ENCODE peak calls at places on chromosomes 1 and 21, in five cellular contexts. J is LoVo; U is ELF-1; F is stimulated activated CD4-positive, alpha-beta T cell treated with anti-CD3 and anti-CD28 coated beads, Interleukin-1b, Interleukin-23, amount 100 ng/mL, for 48 hours; O is fibroblast of pulmonary artery. Z is an unnamed sample.

GRCh38 chr21:39117571-39117970 is 65.7 kb downstream of the PSMG1 start:
- DNase-seq in J (no peak), U (no peak), F (no peak), O (no peak), Z (no peak)

GRCh38 chr1:241600496-241600901 is 39.7 kb downstream of the CHML start:
- DNase-seq in J (no peak), U (no peak), F (no peak), O (no peak), Z (no peak)

GRCh38 chr1:219367496-219367895 is 193.8 kb downstream of the LYPLAL1 start:
- DNase-seq in J (no peak), U (no peak), F (no peak), O (no peak), Z (no peak)

GRCh38 chr1:74767490-74767889 is 34.5 kb downstream of the TYW3 start:
- DNase-seq in J (no peak), U (peak), F (peak), O (peak), Z (no peak)

GRCh38 chr1:22142315-22143064 is 407 bp downstream of the WNT4 start:
- DNase-seq in J (peak), U (peak), F (no peak), O (no peak), Z (peak)

GRCh38 chr1:77540501-77541161 is 141.8 kb downstream of the ZZZ3 start:
- DNase-seq in J (no peak), U (no peak), F (no peak), O (peak), Z (no peak)

GRCh38 chr21:45991606-45992301 is 10.2 kb downstream of the COL6A1 start:
- DNase-seq in J (no peak), U (no peak), F (no peak), O (no peak), Z (no peak)

GRCh38 chr1:152036316-152037216 is at the start of gene S100A11:
- DNase-seq in J (peak), U (peak), F (peak), O (peak), Z (peak)

GRCh38 chr1:118660769-118661168 is 327.4 kb downstream of the TBX15 start:
- DNase-seq in J (no peak), U (no peak), F (no peak), O (no peak), Z (no peak)

GRCh38 chr1:66464356-66464755 is 69.6 kb upstream of the SGIP1 start:
- DNase-seq in J (no peak), U (no peak), F (no peak), O (no peak), Z (no peak)

GRCh38 chr1:44547837-44548236 is 126.4 kb downstream of the TMEM53 start:
- DNase-seq in J (no peak), U (no peak), F (no peak), O (no peak), Z (no peak)

GRCh38 chr21:35511298-35512162 is 462.4 kb upstream of the RUNX1 start:
- DNase-seq in J (peak), U (no peak), F (no peak), O (peak), Z (no peak)

GRCh38 chr1:207822602-207823451 is 71.0 kb downstream of the CD46 start:
- DNase-seq in J (no peak), U (peak), F (peak), O (no peak), Z (no peak)

GRCh38 chr1:3529099-3529729 is 74.7 kb downstream of the ARHGEF16 start:
- DNase-seq in J (no peak), U (no peak), F (no peak), O (no peak), Z (no peak)

GRCh38 chr1:158506369-158506987 is 34.5 kb downstream of the OR10R2 start:
- DNase-seq in J (no peak), U (peak), F (peak), O (peak), Z (peak)

GRCh38 chr1:225468270-225469020 is 40.6 kb upstream of the LBR start:
- DNase-seq in J (no peak), U (no peak), F (no peak), O (no peak), Z (no peak)

GRCh38 chr1:3468236-3469103 is 14.0 kb downstream of the ARHGEF16 start:
- DNase-seq in J (no peak), U (no peak), F (peak), O (no peak), Z (no peak)

GRCh38 chr1:109341944-109342925 is 35.4 kb upstream of the MYBPHL start:
- DNase-seq in J (no peak), U (no peak), F (no peak), O (peak), Z (no peak)

GRCh38 chr1:243299069-243299468 is 43.2 kb downstream of the SDCCAG8 start:
- DNase-seq in J (no peak), U (no peak), F (no peak), O (no peak), Z (no peak)

GRCh38 chr21:37472581-37472980 is 106.0 kb downstream of the DYRK1A start:
- DNase-seq in J (no peak), U (no peak), F (no peak), O (no peak), Z (no peak)

GRCh38 chr1:212478467-212479025 is 45.8 kb downstream of the NENF start:
- DNase-seq in J (no peak), U (no peak), F (no peak), O (no peak), Z (no peak)

GRCh38 chr1:93448292-93448982 is 519 bp downstream of the FNBP1L start:
- DNase-seq in J (peak), U (peak), F (no peak), O (peak), Z (no peak)

GRCh38 chr21:34027727-34028461 is 45.5 kb upstream of the MRPS6 start:
- DNase-seq in J (no peak), U (no peak), F (no peak), O (no peak), Z (no peak)

GRCh38 chr21:28523367-28523766 is 469.3 kb downstream of the LTN1 start:
- DNase-seq in J (no peak), U (no peak), F (no peak), O (no peak), Z (no peak)

GRCh38 chr1:2339206-2340085 is 51.9 kb downstream of the MORN1 start:
- DNase-seq in J (no peak), U (no peak), F (no peak), O (no peak), Z (no peak)

GRCh38 chr1:12539320-12539704 is 78.7 kb downstream of the DHRS3 start:
- DNase-seq in J (no peak), U (no peak), F (no peak), O (no peak), Z (no peak)

GRCh38 chr1:170959385-170959784 is 24.1 kb downstream of the MROH9 start:
- DNase-seq in J (no peak), U (no peak), F (no peak), O (no peak), Z (no peak)